ENCODE peak calls at places on chromosomes 5 and 9, in ten cellular contexts. F is GM23248, Q is neural progenitor cell, Y is mesenchymal stem cell, W is HCT116, Z is fibroblast of lung, N is astrocyte, P is MM.1S, H is keratinocyte, J is SK-N-SH. C is an unnamed sample.

GRCh38 chr5:144421411-144421810 is 250.7 kb downstream of the KCTD16 start:
- DNase-seq in J (no peak), N (peak; percentile 25), W (no peak), F (peak; percentile 20), H (no peak), Q (no peak), Y (peak; percentile 16), P (no peak), Z (no peak), C (no peak)

GRCh38 chr9:86713456-86713855 is 233.8 kb downstream of the GAS1 start:
- DNase-seq in Y (peak; percentile 35), W (no peak), J (no peak), Q (no peak), Z (peak; percentile 51), H (no peak), F (peak; percentile 76), N (peak; percentile 86), P (no peak), C (no peak)

GRCh38 chr5:95786821-95787408 is 35.6 kb downstream of the GLRX start:
- DNase-seq in N (no peak), Z (no peak), Q (no peak), F (peak; percentile 76), J (no peak), Y (no peak), H (no peak), W (no peak), P (no peak), C (no peak)

GRCh38 chr9:16653491-16654407 is 216.7 kb downstream of the BNC2 start:
- DNase-seq in H (no peak), P (peak; percentile 24), Z (peak; percentile 53), N (no peak), Y (peak; percentile 54), J (peak; percentile 19), F (no peak), W (no peak), Q (peak; percentile 9), C (no peak)

GRCh38 chr5:174839196-174839595 is 114.8 kb downstream of the MSX2 start:
- DNase-seq in F (no peak), Y (no peak), Z (no peak), W (no peak), H (no peak), J (no peak), P (no peak), N (no peak), Q (no peak), C (no peak)

GRCh38 chr9:92188969-92189781 is 74.0 kb upstream of the SPTLC1 start:
- DNase-seq in Y (no peak), Z (no peak), J (no peak), N (no peak), F (no peak), W (no peak), Q (no peak), P (no peak), H (no peak), C (no peak)

GRCh38 chr5:132788990-132789886 is 12.2 kb upstream of the SEPTIN8 start:
- DNase-seq in H (no peak), Y (no peak), F (no peak), Q (no peak), P (no peak), Z (no peak), W (no peak), J (no peak), N (no peak), C (no peak)

GRCh38 chr9:25857167-25857566 is 178.9 kb upstream of the TUSC1 start:
- DNase-seq in F (no peak), J (no peak), Z (no peak), H (no peak), W (no peak), P (peak; percentile 10), N (no peak), Q (no peak), Y (no peak), C (no peak)

GRCh38 chr9:90953200-90953599 is 151.6 kb downstream of the SYK start:
- DNase-seq in W (no peak), P (no peak), H (no peak), N (no peak), Z (no peak), Q (no peak), J (no peak), Y (no peak), F (no peak), C (no peak)

DNA sequence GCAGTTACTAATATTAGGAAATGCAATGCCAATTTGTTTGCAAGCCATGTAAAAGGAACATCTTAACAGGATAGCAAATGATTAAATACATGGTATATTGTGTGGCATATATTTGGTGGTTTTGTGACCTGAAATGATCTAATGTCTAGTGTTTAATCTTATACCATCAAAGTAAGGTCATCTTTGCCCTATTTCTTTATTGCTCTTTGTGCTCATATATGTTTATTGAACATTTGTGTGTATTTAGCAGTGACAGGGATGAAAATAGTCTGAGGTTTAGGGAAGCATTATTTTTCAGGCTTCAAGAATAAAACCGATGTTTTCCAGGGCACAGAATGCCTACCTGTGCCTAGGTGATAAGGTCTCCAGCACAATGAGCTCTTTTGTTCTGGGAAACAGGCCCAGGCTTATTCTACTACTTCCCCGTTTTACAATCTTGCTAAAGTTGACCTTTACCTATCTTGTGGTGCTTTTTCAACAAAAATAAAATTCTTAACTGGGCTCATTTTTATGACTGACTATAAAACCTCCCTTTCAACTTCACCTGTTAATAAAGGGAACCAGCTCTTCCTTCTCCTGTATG is 105.6 kb upstream of the ANKH start:
- DNase-seq in Y (no peak), H (no peak), Z (no peak), F (no peak), Q (no peak), P (no peak), W (no peak), J (no peak), N (no peak), C (no peak)
- H3K27ac ChIP-seq in Y (no peak overlapping the region), H (no peak overlapping the region), Z (no peak overlapping the region), F (no peak overlapping the region), Q (no peak overlapping the region), P (no peak overlapping the region), W (no peak overlapping the region), J (no peak overlapping the region), N (no peak overlapping the region), C (no peak overlapping the region)

GRCh38 chr9:115146581-115147021 is 28.6 kb upstream of the TNC start:
- DNase-seq in Z (peak; percentile 90), W (no peak), J (no peak), Q (no peak), H (peak; percentile 36), Y (peak; percentile 93), F (peak; percentile 88), P (no peak), N (peak; percentile 97), C (no peak)
- H3K9ac ChIP-seq in Z (no peak overlapping the region), W (no peak overlapping the region), J (peak overlapping the region; percentile 40), Q (no peak overlapping the region), H (no peak overlapping the region), Y (no peak overlapping the region), F (peak overlapping the region; percentile 13), P (no peak overlapping the region), N (peak overlapping the region; percentile 57), C (no peak overlapping the region)

GRCh38 chr9:115413304-115413703 is 295.3 kb upstream of the TNC start:
- DNase-seq in F (no peak), W (no peak), Y (no peak), J (no peak), H (no peak), Q (no peak), N (no peak), Z (no peak), P (no peak), C (no peak)

GRCh38 chr9:115415450-115415849 is 297.5 kb upstream of the TNC start:
- DNase-seq in H (no peak), N (no peak), Q (no peak), J (no peak), P (no peak), Y (no peak), Z (no peak), F (no peak), W (no peak), C (no peak)

GRCh38 chr9:115413766-115414382 is 295.9 kb upstream of the TNC start:
- DNase-seq in P (no peak), Z (no peak), Q (no peak), J (no peak), W (no peak), Y (no peak), N (no peak), F (peak; percentile 7), H (no peak), C (no peak)

GRCh38 chr9:115414561-115414960 is 296.6 kb upstream of the TNC start:
- DNase-seq in J (no peak), F (no peak), Z (no peak), N (no peak), H (no peak), P (no peak), Q (no peak), Y (no peak), W (no peak), C (no peak)

GRCh38 chr9:115416299-115416698 is 298.3 kb upstream of the TNC start:
- DNase-seq in N (no peak), H (no peak), Z (no peak), Q (no peak), J (no peak), W (no peak), Y (no peak), F (no peak), P (no peak), C (no peak)
- H2AFZ ChIP-seq in N (no peak overlapping the region), H (no peak overlapping the region), Z (no peak overlapping the region), Q (no peak overlapping the region), J (no peak overlapping the region), W (no peak overlapping the region), Y (no peak overlapping the region), F (no peak overlapping the region), P (no peak overlapping the region), C (no peak overlapping the region)

GRCh38 chr5:56026863-56027300 is 32.1 kb upstream of the IL6ST start:
- DNase-seq in Q (no peak), H (peak; percentile 60), Z (peak; percentile 80), F (peak; percentile 78), J (no peak), N (peak; percentile 91), W (no peak), P (no peak), Y (peak; percentile 39), C (no peak)

GRCh38 chr5:56028708-56029107 is 33.9 kb upstream of the IL6ST start:
- DNase-seq in P (no peak), Y (no peak), Z (no peak), F (no peak), W (no peak), N (no peak), H (no peak), J (no peak), Q (no peak), C (no peak)

GRCh38 chr5:56024810-56025302 is 30.1 kb upstream of the IL6ST start:
- DNase-seq in F (no peak), P (peak; percentile 48), Y (no peak), H (no peak), Q (no peak), J (no peak), Z (no peak), N (no peak), W (no peak), C (no peak)

GRCh38 chr5:56025303-56025885 is 30.6 kb upstream of the IL6ST start:
- DNase-seq in F (peak; percentile 41), J (no peak), W (no peak), H (no peak), Z (no peak), Q (no peak), N (no peak), Y (peak; percentile 38), P (no peak), C (no peak)

DNA sequence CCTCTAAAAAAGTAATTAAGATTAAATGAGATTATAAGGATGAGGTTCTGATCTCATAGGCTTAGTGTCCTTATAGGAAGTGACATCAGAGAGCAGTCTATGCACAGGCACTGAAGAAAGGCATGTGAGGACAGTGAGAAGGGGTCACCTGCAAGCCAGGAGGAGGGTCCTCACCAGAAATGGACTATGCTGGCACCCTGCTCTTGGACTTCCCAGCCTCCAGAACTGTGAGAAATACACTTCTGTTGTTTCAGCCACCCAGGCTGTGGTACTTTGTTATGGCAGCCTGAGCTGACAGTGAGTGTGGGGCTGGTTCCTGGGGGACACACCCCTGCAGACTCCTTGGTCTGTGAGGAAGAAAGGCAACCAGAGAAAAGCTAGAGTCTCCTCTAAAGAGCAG is 34.7 kb upstream of the IL6ST start:
- DNase-seq in N (no peak), J (no peak), F (no peak), Y (no peak), Q (no peak), W (no peak), Z (no peak), H (no peak), P (no peak), C (no peak)
- H3K27ac ChIP-seq in N (no peak overlapping the region), J (no peak overlapping the region), F (no peak overlapping the region), Y (no peak overlapping the region), Q (no peak overlapping the region), W (no peak overlapping the region), Z (no peak overlapping the region), H (no peak overlapping the region), P (peak overlapping the region; percentile 60), C (no peak overlapping the region)